ENCODE peak calls at places on chromosomes 11 and 22, in nine cellular contexts. P, V, X, S, O, W, Y, Z and M are unnamed samples.

GRCh38 chr11:27869701-27870100 is 169.4 kb upstream of the BDNF start:
- DNase-seq in W (no peak), Y (no peak), P (no peak), O (no peak), S (no peak), Z (no peak), X (no peak), V (no peak), M (no peak)

GRCh38 chr11:129853508-129854228 is 38.0 kb downstream of the TMEM45B start:
- DNase-seq in O (peak), V (no peak), P (no peak), X (peak), Z (peak), W (no peak), Y (peak), S (peak), M (peak)

GRCh38 chr11:132772712-132773545 is 759.4 kb downstream of the OPCML start:
- DNase-seq in W (no peak), P (no peak), S (no peak), O (peak), V (peak), Y (no peak), X (no peak), Z (no peak), M (no peak)

GRCh38 chr11:59767212-59767611 is 12.0 kb downstream of the STX3 start:
- DNase-seq in X (no peak), W (no peak), Y (no peak), V (no peak), O (no peak), S (no peak), Z (peak), P (no peak), M (no peak)

GRCh38 chr11:77072851-77073327 is 6.1 kb downstream of the CAPN5 start:
- DNase-seq in Y (no peak), Z (no peak), V (no peak), P (no peak), X (no peak), O (no peak), W (no peak), S (no peak), M (no peak)

GRCh38 chr11:2376751-2377451 is at the start of gene CD81:
- DNase-seq in X (peak), Y (peak), V (peak), Z (peak), W (no peak), O (peak), P (no peak), S (peak), M (no peak)

GRCh38 chr11:27596388-27596787 is 89.8 kb upstream of the LIN7C start:
- DNase-seq in Y (no peak), W (no peak), S (no peak), P (no peak), Z (no peak), V (no peak), X (no peak), O (no peak), M (peak)

GRCh38 chr11:125128450-125128849 is 17.0 kb upstream of the TMEM218 start:
- DNase-seq in O (peak), X (no peak), Y (no peak), S (peak), V (no peak), W (no peak), P (no peak), Z (no peak), M (no peak)

GRCh38 chr11:63905179-63905578 is 11.8 kb downstream of the RCOR2 start:
- DNase-seq in P (no peak), S (no peak), X (no peak), O (peak), W (no peak), Y (no peak), V (no peak), Z (no peak), M (no peak)

GRCh38 chr22:50285568-50286229 is 15.5 kb upstream of the MAPK11 start:
- DNase-seq in O (no peak), Z (no peak), V (no peak), W (no peak), P (no peak), X (no peak), Y (no peak), S (no peak), M (no peak)

GRCh38 chr11:27795955-27796861 is 96.0 kb upstream of the BDNF start:
- DNase-seq in Z (peak), P (no peak), X (no peak), S (no peak), Y (no peak), W (no peak), V (peak), O (peak), M (peak)

GRCh38 chr22:40180403-40180802 is 2.7 kb downstream of the TNRC6B start:
- DNase-seq in W (no peak), Y (no peak), S (no peak), P (no peak), Z (no peak), V (no peak), X (no peak), O (peak), M (no peak)

GRCh38 chr11:103326070-103326794 is 217.0 kb downstream of the DYNC2H1 start:
- DNase-seq in Z (peak), V (peak), W (peak), P (peak), X (peak), O (peak), Y (peak), S (peak), M (peak)

GRCh38 chr22:38802671-38803121 is 8.8 kb upstream of the DNAL4 start:
- DNase-seq in W (peak), P (no peak), V (peak), Z (peak), S (peak), O (peak), Y (no peak), X (no peak), M (peak)

DNA sequence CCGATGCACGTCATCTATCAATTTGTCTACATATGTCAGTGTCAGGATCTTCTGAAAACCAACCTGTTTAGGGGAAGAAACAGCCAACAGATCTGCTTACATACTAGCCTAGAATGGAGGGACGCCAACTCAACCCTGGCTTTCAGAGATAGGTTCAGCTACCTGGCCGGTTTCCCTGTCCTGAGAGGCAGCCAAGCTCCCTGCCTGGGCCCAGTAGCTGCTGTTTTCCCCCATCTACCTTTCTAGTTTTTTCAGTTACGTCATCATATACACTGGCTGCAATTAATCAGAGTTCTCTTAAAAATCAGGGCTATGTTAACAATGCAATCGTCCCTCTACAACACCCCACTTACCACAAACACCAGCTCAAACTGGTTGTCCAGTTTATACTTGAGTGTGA is 1.0 kb downstream of the SRPRA start:
- DNase-seq in P (no peak), S (no peak), Y (no peak), Z (no peak), W (no peak), V (no peak), O (no peak), X (no peak), M (no peak)
- TF ChIP-seq EZH2phosphoT487 in P (no peak), S (no peak), Y (no peak), Z (no peak), W (no peak), V (no peak), O (no peak), X (no peak), M (no peak)

DNA sequence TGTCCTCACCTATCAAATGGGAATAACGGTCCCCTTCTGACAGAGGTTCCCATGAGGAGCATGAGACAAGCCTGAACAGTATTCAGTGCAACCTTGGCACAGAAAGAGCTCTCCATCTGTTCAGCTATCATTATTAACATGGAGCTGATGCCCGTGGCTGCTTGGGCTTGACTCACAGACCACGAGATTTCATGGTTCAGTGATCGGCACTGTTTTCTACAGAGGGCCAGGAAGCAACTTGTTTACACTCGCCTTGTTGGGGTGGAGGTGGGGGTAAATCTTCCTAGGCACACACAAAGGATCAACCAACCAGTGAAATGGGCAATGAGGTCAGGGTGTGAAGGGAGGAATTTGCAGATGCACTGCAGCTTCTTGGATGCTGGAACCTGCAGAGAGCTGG is 88.2 kb downstream of the CWC15 start:
- DNase-seq in O (no peak), P (no peak), V (no peak), W (no peak), Z (no peak), Y (no peak), X (peak), S (peak), M (no peak)
- TF ChIP-seq EZH2phosphoT487 in O (no peak), P (no peak), V (no peak), W (no peak), Z (no peak), Y (no peak), X (no peak), S (no peak), M (no peak)

DNA sequence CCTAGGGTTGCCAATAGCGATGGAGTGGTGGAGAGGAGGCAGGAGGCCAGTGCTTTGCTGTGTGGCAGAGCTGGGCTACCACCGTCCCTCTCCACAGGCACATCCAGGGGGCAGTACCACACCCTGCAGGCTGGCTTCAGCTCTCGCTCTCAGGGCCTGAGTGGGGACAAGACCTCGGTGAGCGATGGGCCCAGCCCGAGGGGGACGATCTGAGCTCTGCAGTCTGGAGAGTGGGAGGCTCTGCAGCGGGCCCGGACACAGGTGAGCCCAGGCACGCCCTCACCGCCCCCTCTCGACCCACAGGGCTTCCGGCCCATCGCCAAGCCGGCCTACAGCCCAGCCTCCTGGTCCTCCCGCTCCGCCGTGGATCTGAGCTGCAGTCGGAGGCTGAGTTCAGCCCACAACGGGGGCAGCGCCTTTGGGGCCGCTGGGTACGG is 2.5 kb downstream of the PKP3 start:
- DNase-seq in P (no peak), S (no peak), O (peak), Z (no peak), Y (peak), X (no peak), W (no peak), V (no peak), M (peak)
- TF ChIP-seq EZH2phosphoT487 in P (no peak), S (no peak), O (no peak), Z (no peak), Y (no peak), X (no peak), W (no peak), V (no peak), M (no peak)

GRCh38 chr22:31631381-31631780 is 30.6 kb downstream of the PISD start:
- DNase-seq in O (peak), V (no peak), W (no peak), S (no peak), P (no peak), Z (no peak), Y (peak), X (no peak), M (no peak)

GRCh38 chr22:31628362-31628761 is 33.7 kb downstream of the PISD start:
- DNase-seq in V (no peak), W (no peak), Y (no peak), S (no peak), Z (no peak), X (no peak), P (no peak), O (no peak), M (no peak)

GRCh38 chr22:31629741-31630184 is 32.3 kb downstream of the PISD start:
- DNase-seq in Z (no peak), S (no peak), W (no peak), P (no peak), Y (no peak), O (no peak), V (no peak), X (peak), M (peak)

GRCh38 chr22:31628969-31629723 is 32.9 kb downstream of the PISD start:
- DNase-seq in V (no peak), P (no peak), S (no peak), O (no peak), W (no peak), Y (no peak), X (no peak), Z (no peak), M (no peak)

DNA sequence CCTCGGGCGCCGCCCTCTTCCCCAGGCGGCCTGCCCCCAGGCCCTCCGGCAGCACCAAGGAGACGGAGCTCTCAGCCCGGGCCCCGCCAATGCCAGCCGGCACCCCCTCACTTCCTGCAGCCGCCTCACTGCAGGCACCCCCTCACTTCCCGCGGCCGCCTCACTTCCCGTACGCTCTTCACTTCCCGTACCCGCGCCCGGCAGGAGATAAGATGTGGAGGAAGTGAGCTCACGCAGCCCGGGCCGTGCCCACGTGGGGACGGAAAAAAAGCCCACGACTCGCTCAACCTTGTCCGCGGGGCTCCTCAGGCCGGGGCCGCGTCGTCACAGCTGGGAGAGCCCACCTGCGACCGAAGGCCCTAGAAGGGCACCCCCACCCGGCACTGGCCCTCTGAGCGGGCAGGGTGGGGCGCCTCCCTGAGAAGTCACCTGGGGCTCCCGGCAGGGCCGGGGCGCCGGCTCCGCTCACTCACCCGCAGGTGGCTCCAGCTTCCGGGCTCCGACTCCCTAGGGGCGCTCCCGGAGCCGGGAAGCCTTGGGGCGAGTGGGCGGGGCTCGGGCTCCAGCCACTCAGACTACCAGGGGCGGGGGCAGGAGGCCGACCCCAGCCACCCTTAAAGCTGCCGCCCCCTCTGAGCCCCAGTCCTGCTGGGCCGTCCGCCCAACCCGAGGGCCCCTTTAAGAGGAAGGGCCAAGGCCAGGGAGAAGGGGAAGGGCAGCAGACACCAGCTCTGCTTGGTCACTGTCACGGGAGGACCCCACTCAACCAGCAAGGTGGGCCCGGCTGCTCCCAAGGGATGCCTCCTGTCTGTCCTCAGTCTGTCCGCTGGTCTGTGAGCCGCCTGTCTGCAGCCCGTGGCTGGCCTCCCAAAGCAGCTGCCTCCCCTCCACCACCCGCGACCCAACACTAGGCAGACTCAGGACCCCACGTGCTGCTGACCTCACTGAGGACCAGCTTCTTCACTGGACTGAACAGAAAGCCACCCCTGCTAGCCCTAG is 31.4 kb downstream of the PISD start:
- DNase-seq in P (peak), V (peak), W (no peak), Z (peak), Y (peak), O (peak), X (peak), S (peak), M (peak)
- TF ChIP-seq EZH2phosphoT487 in P (no peak), V (no peak), W (no peak), Z (no peak), Y (no peak), O (no peak), X (no peak), S (no peak), M (no peak)